ENCODE peak calls at places on chromosomes 13 and 19, in six cellular contexts. E, B, R, P, O and A are unnamed samples.

GRCh38 chr19:392375-392970 is 16.5 kb downstream of the C2CD4C start:
- DNase-seq in E (no peak), R (no peak), O (no peak), P (peak; percentile 24), B (no peak), A (no peak)

GRCh38 chr13:46982856-46983582 is 86.2 kb upstream of the HTR2A start:
- DNase-seq in B (no peak), E (no peak), R (no peak), O (no peak), P (no peak), A (no peak)

GRCh38 chr19:33177417-33177976 is 16.6 kb upstream of the LRP3 start:
- DNase-seq in P (no peak), B (no peak), E (no peak), O (no peak), R (no peak), A (no peak)

GRCh38 chr13:74158606-74159352 is 24.6 kb upstream of the KLF12 start:
- DNase-seq in R (no peak), O (no peak), B (no peak), E (no peak), P (no peak), A (no peak)

GRCh38 chr13:99686157-99686572 is 184.9 kb downstream of the TM9SF2 start:
- DNase-seq in E (no peak), P (no peak), R (peak; percentile 64), O (no peak), B (no peak), A (no peak)

GRCh38 chr13:77026255-77026782 is 640 bp downstream of the FBXL3 start:
- DNase-seq in P (peak; percentile 90), R (peak; percentile 92), E (peak; percentile 38), B (peak; percentile 92), O (peak; percentile 52), A (peak; percentile 56)

GRCh38 chr19:11138659-11139526 is 16.7 kb downstream of the SPC24 start:
- DNase-seq in O (no peak), E (peak; percentile 70), B (peak; percentile 92), P (no peak), R (peak; percentile 89), A (peak; percentile 80)

GRCh38 chr19:372306-372890 is 27.8 kb upstream of the MIER2 start:
- DNase-seq in R (peak; percentile 83), B (peak; percentile 54), P (peak; percentile 37), E (peak; percentile 67), O (peak; percentile 65), A (peak; percentile 78)

GRCh38 chr19:7680606-7681335 is at the start of gene TRAPPC5:
- DNase-seq in O (peak; percentile 72), P (peak; percentile 89), R (peak; percentile 95), E (peak; percentile 59), B (peak; percentile 91), A (peak; percentile 71)

GRCh38 chr19:4709440-4710280 is 14.0 kb downstream of the DPP9 start:
- DNase-seq in R (peak; percentile 58), B (peak; percentile 76), O (no peak), E (no peak), P (peak; percentile 91), A (no peak)

GRCh38 chr13:41428155-41428554 is 29.2 kb upstream of the RGCC start:
- DNase-seq in E (no peak), P (no peak), R (no peak), O (no peak), B (no peak), A (no peak)

GRCh38 chr13:39931505-39931904 is 276.0 kb downstream of the COG6 start:
- DNase-seq in B (no peak), P (no peak), E (no peak), O (no peak), R (no peak), A (no peak)

GRCh38 chr19:45202637-45203036 is 24.1 kb downstream of the BLOC1S3 start:
- DNase-seq in R (no peak), E (no peak), P (no peak), O (no peak), B (no peak), A (no peak)

GRCh38 chr13:39516140-39516539 is 86.9 kb downstream of the LHFPL6 start:
- DNase-seq in O (no peak), B (no peak), R (peak; percentile 43), E (no peak), P (no peak), A (peak; percentile 71)

GRCh38 chr13:77528834-77529500 is 6.5 kb upstream of the SCEL start:
- DNase-seq in R (no peak), O (no peak), P (no peak), B (no peak), E (no peak), A (no peak)

GRCh38 chr13:114044486-114044885 is 70.6 kb upstream of the C13orf46 start:
- DNase-seq in R (peak; percentile 41), O (no peak), E (no peak), B (no peak), P (no peak), A (peak; percentile 85)

GRCh38 chr19:28400953-28401671 is 811.8 kb downstream of the UQCRFS1 start:
- DNase-seq in B (no peak), P (no peak), E (no peak), O (no peak), R (no peak), A (no peak)

GRCh38 chr13:99208845-99209527 is 8.3 kb downstream of the UBAC2 start:
- DNase-seq in R (no peak), P (no peak), O (no peak), E (no peak), B (no peak), A (no peak)

GRCh38 chr13:50275392-50276063 is 260.3 kb downstream of the KCNRG start:
- DNase-seq in B (no peak), P (no peak), E (no peak), O (no peak), R (no peak), A (no peak)

GRCh38 chr19:5711025-5711424 is 8.9 kb downstream of the LONP1 start:
- DNase-seq in E (no peak), P (no peak), O (no peak), B (no peak), R (no peak), A (no peak)

GRCh38 chr13:48580185-48580803 is 47.4 kb upstream of the RCBTB2 start:
- DNase-seq in E (peak; percentile 49), R (peak; percentile 64), B (peak; percentile 87), O (peak; percentile 26), P (peak; percentile 60), A (peak; percentile 71)

GRCh38 chr13:111791131-111791530 is 275.8 kb upstream of the SOX1 start:
- DNase-seq in O (no peak), E (no peak), P (no peak), R (no peak), B (no peak), A (no peak)

GRCh38 chr19:1840541-1841115 is 7.7 kb downstream of the REXO1 start:
- DNase-seq in E (no peak), P (peak; percentile 77), B (no peak), O (no peak), R (peak; percentile 68), A (no peak)

GRCh38 chr13:98083507-98083906 is 59.4 kb upstream of the FARP1 start:
- DNase-seq in P (no peak), B (no peak), R (no peak), E (peak; percentile 80), O (no peak), A (peak; percentile 98)

GRCh38 chr19:3275068-3275582 is 50.7 kb downstream of the CELF5 start:
- DNase-seq in R (no peak), O (peak; percentile 9), E (no peak), B (no peak), P (no peak), A (no peak)